ENCODE peak calls at places on chromosomes 11 and 22, in six cellular contexts. I, E, O, H, P and N are unnamed samples.

GRCh38 chr22:38817196-38817595 is 23.3 kb upstream of the DNAL4 start:
- DNase-seq in I (no peak), E (no peak), O (no peak), H (no peak), P (no peak), N (no peak)

GRCh38 chr22:40521046-40521445 is 115.5 kb downstream of the MRTFA start:
- DNase-seq in I (no peak), E (no peak), O (no peak), H (no peak), P (no peak), N (no peak)

GRCh38 chr11:35114901-35115687 is 23.9 kb upstream of the CD44 start:
- DNase-seq in I (no peak), E (no peak), O (no peak), H (no peak), P (no peak), N (no peak)

GRCh38 chr22:49964493-49965290 is 4.1 kb downstream of the PIM3 start:
- DNase-seq in I (peak), E (no peak), O (no peak), H (no peak), P (no peak), N (no peak)

GRCh38 chr11:128776434-128777284 is 82.8 kb downstream of the FLI1 start:
- DNase-seq in I (no peak), E (peak), O (no peak), H (no peak), P (peak), N (peak)

GRCh38 chr11:69461272-69461962 is 20.0 kb upstream of the LINC01488 start:
- DNase-seq in I (no peak), E (no peak), O (no peak), H (no peak), P (no peak), N (no peak)

GRCh38 chr11:61019037-61019817 is 47.7 kb downstream of the CD6 start:
- DNase-seq in I (no peak), E (no peak), O (no peak), H (no peak), P (no peak), N (no peak)

GRCh38 chr11:68383976-68384501 is 71.6 kb downstream of the LRP5 start:
- DNase-seq in I (peak), E (peak), O (no peak), H (peak), P (peak), N (peak)

GRCh38 chr11:43736502-43737193 is 56.1 kb downstream of the HSD17B12 start:
- DNase-seq in I (no peak), E (no peak), O (peak), H (peak), P (peak), N (peak)